ENCODE peak calls at places on chromosomes 11 and 22, in six cellular contexts. E is PC-3, P is tibial nerve, N is right atrium auricular region, C is suprapubic skin, B is fibroblast of lung. M is an unnamed sample.
A peak's percentile ranks its signal among the peaks of the same experiment; 100 is the strongest.

GRCh38 chr22:45198463-45198795 is 34.7 kb downstream of the NUP50 start:
- DNase-seq in E (no peak), C (no peak), N (no peak), B (no peak), P (no peak), M (no peak)

GRCh38 chr11:44862546-44863101 is 88.1 kb downstream of the TP53I11 start:
- DNase-seq in E (peak; percentile 22), B (no peak), C (no peak), N (no peak), P (no peak), M (no peak)

GRCh38 chr11:86511086-86511551 is 136.4 kb downstream of the CCDC81 start:
- DNase-seq in B (peak; percentile 79), P (no peak), E (peak; percentile 36), C (no peak), N (no peak), M (no peak)

GRCh38 chr22:29382575-29383328 is 5.6 kb downstream of the AP1B1 start:
- DNase-seq in P (no peak), E (no peak), C (peak; percentile 24), B (no peak), N (no peak), M (no peak)

GRCh38 chr11:19642185-19642591 is 70.4 kb upstream of the NAV2 start:
- DNase-seq in B (no peak), N (no peak), P (no peak), C (no peak), E (no peak), M (no peak)

GRCh38 chr22:31776231-31776630 is 22.4 kb downstream of the DEPDC5 start:
- DNase-seq in N (no peak), B (no peak), E (peak; percentile 49), P (no peak), C (no peak), M (peak; percentile 3)

GRCh38 chr11:69510471-69511357 is 29.3 kb downstream of the LINC01488 start:
- DNase-seq in B (peak; percentile 81), N (no peak), E (peak; percentile 51), P (no peak), C (peak; percentile 37), M (peak; percentile 85)

GRCh38 chr11:12674936-12675696 is 895 bp downstream of the TEAD1 start:
- DNase-seq in P (no peak), B (no peak), E (no peak), N (no peak), C (peak; percentile 70), M (peak; percentile 30)

GRCh38 chr11:117045196-117045595 is 53.0 kb downstream of the SIK3 start:
- DNase-seq in E (peak; percentile 49), B (peak; percentile 36), C (no peak), P (no peak), N (no peak), M (peak; percentile 27)

GRCh38 chr11:70769106-70769505 is 370.8 kb downstream of the CTTN start:
- DNase-seq in E (no peak), B (no peak), C (no peak), P (no peak), N (no peak), M (no peak)

GRCh38 chr11:126282361-126282741 is 542 bp upstream of the TIRAP start:
- DNase-seq in C (no peak), P (peak; percentile 27), N (peak; percentile 74), B (peak; percentile 48), E (peak; percentile 34), M (peak; percentile 34)

GRCh38 chr11:115501895-115502589 is 2.2 kb downstream of the CADM1 start:
- DNase-seq in N (no peak), E (no peak), P (no peak), C (no peak), B (peak; percentile 53), M (no peak)

GRCh38 chr11:8988329-8989234 is 15.2 kb downstream of the NRIP3 start:
- DNase-seq in P (no peak), N (no peak), C (no peak), B (peak; percentile 74), E (peak; percentile 50), M (no peak)

GRCh38 chr11:29166306-29166705 is 850.5 kb downstream of the KCNA4 start:
- DNase-seq in E (no peak), C (no peak), N (no peak), B (no peak), P (no peak), M (no peak)

GRCh38 chr11:13487661-13488030 is 8.2 kb downstream of the PTH start:
- DNase-seq in E (peak; percentile 29), N (no peak), B (no peak), P (no peak), C (no peak), M (no peak)

GRCh38 chr11:118318112-118319030 is 13.8 kb downstream of the CD3E start:
- DNase-seq in C (no peak), N (no peak), B (no peak), E (peak; percentile 30), P (no peak), M (no peak)

GRCh38 chr11:103525069-103525468 is 415.8 kb downstream of the DYNC2H1 start:
- DNase-seq in B (peak; percentile 90), P (no peak), C (no peak), E (peak; percentile 92), N (no peak), M (peak; percentile 5)

GRCh38 chr11:8768625-8769333 is 86.2 kb downstream of the RPL27A start:
- DNase-seq in C (no peak), E (peak; percentile 79), P (no peak), B (peak; percentile 89), N (no peak), M (peak; percentile 66)

GRCh38 chr22:17269607-17270261 is 50.5 kb upstream of the ADA2 start:
- DNase-seq in B (no peak), P (no peak), N (no peak), E (no peak), C (no peak), M (no peak)

GRCh38 chr22:29218758-29219408 is 13.2 kb downstream of the EMID1 start:
- DNase-seq in B (no peak), C (peak; percentile 38), N (no peak), P (no peak), E (no peak), M (no peak)

GRCh38 chr11:32034149-32034548 is 56.7 kb upstream of the RCN1 start:
- DNase-seq in P (no peak), N (no peak), E (no peak), B (peak; percentile 100), C (no peak), M (peak; percentile 44)

DNA sequence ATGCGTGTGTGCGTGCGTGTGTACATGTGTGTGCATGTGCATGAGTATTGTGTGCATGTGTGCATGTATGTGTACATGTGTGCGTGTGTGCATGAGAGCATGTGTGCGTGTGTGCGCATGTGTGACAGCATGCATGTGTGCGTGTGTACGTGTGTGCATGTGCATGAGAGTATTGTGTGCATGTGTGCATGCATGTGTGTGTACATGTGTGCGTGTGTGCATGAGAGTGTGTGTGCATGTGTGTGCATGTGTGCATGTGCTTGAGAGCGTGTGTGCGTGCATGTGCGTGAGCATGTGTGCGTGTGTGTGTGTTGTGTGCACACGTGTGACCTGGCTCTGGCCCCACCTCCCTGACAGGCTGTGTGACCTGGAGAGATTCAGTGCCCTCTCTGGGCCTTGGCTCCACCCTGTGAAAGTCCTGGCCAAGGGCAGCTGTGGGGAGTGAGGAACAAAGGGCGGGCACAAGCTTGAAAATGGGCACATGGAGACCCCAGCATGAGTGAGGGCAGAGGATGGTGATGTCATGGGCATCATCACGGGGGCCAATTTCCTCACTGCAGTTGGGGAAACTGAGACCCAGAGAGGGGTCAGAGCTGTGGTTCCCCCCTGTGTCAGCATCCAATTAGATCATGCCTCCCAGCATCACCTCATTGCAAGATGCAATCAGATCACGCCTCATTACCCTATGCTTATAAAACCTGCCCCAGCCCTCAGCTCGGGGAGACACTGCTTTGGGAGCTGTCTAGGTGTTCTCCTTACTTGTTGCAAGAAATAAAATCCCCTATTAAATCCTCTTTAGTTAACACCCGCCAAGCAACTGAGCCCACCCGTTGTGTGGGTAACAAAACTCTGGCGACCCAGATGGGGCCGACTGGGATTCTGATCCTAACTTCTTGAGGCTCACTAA is 643 bp downstream of the ACY3 start:
- DNase-seq in N (no peak), P (no peak), B (no peak), C (peak; percentile 32), E (no peak), M (no peak)
- H3K4me3 ChIP-seq in N (no peak overlapping the region), P (peak overlapping the region; percentile 46), B (no peak overlapping the region), C (peak overlapping the region; percentile 31), E (no peak overlapping the region), M (peak overlapping the region; percentile 52)

GRCh38 chr22:48701296-48702030 is 1126.2 kb downstream of the BRD1 start:
- DNase-seq in E (no peak), B (no peak), C (no peak), P (no peak), N (no peak), M (no peak)

GRCh38 chr22:48702573-48703264 is 1125.0 kb downstream of the BRD1 start:
- DNase-seq in N (no peak), C (no peak), B (no peak), E (no peak), P (peak; percentile 34), M (no peak)

GRCh38 chr22:48705159-48705916 is 1122.3 kb downstream of the BRD1 start:
- DNase-seq in B (no peak), C (peak; percentile 56), P (no peak), N (no peak), E (no peak), M (no peak)

GRCh38 chr22:48704335-48704734 is 1123.3 kb downstream of the BRD1 start:
- DNase-seq in P (no peak), N (no peak), E (no peak), C (peak; percentile 48), B (no peak), M (no peak)

DNA sequence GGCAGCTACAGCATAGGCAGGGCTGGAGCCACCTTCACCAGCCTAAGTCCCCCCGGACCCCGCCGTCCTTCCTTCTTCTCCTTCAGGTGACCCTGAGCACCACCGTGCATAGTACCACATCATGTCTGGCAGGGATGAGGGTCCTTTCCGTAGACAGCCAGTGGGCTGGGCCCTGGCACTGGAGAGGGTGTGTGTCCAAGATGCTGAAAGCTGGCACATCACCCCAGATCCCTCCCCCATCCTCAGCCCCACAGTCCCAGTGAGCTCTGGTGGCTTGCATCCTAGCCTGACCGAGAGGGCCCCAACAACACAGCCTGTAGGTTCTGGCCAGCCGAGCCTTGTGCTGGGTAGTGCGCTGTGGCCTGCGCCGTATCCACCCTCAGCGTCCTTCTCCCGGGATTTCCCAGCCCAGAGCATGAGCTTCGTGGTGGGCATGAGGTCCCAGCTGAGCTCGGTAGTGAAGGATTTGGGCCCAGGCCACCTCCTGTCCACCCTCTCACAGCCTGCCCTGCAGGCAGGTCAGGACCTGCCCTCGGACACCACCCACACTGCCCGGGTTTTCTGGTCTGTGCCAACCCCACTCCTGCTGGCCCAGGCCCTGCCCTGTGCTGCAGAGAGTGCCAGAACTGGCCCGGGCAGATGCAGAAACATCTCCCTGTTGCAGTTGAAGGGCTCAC is 1124.3 kb downstream of the BRD1 start:
- DNase-seq in B (no peak), E (no peak), N (no peak), C (peak; percentile 45), P (no peak), M (no peak)
- H3K9me3 ChIP-seq in B (no peaks in the 10 kb centered on the region), E (no peaks in the 10 kb centered on the region), N (no peaks in the 10 kb centered on the region), C (no peaks in the 10 kb centered on the region), P (no peaks in the 10 kb centered on the region), M (no peaks in the 10 kb centered on the region)

GRCh38 chr11:112097734-112098528 is 11.3 kb downstream of the SDHD start:
- DNase-seq in P (no peak), B (no peak), N (no peak), E (no peak), C (no peak), M (no peak)

GRCh38 chr11:112100457-112100856 is 13.8 kb downstream of the SDHD start:
- DNase-seq in N (no peak), E (no peak), C (no peak), B (peak; percentile 39), P (no peak), M (no peak)

GRCh38 chr11:112096194-112096593 is 9.5 kb downstream of the SDHD start:
- DNase-seq in P (no peak), B (no peak), C (no peak), N (no peak), E (no peak), M (no peak)
- H3K36me3 ChIP-seq in P (peaks cover 68% of the 10 kb centered on the region), B (peaks cover 4% of the 10 kb centered on the region), C (peaks cover 60% of the 10 kb centered on the region), N (peaks cover 71% of the 10 kb centered on the region), E (peaks cover 32% of the 10 kb centered on the region), M (peaks cover 48% of the 10 kb centered on the region)

GRCh38 chr11:123196060-123196714 is 1.1 kb upstream of the CLMP start:
- DNase-seq in E (no peak), B (no peak), N (no peak), P (no peak), C (no peak), M (peak; percentile 78)
- H3K4me3 ChIP-seq in E (no peak overlapping the region), B (no peak overlapping the region), N (peak overlapping the region; percentile 47), P (peak overlapping the region; percentile 43), C (peak overlapping the region; percentile 59), M (peak overlapping the region; percentile 90)